ENCODE peak calls at places on chromosomes 2 and 18, in four cellular contexts. W is gastrocnemius medialis, S is right cardiac atrium, N is GM12878. P is an unnamed sample.

GRCh38 chr2:10497797-10498251 is 49.7 kb upstream of the ODC1 start:
- DNase-seq in W (peak; percentile 87), S (peak; percentile 76), N (no peak), P (peak; percentile 98)

GRCh38 chr2:162197095-162197825 is 45.2 kb upstream of the GCG start:
- DNase-seq in W (no peak), S (no peak), N (no peak), P (no peak)

GRCh38 chr2:158786897-158787296 is 8.2 kb upstream of the DAPL1 start:
- DNase-seq in W (no peak), S (no peak), N (no peak), P (no peak)

GRCh38 chr2:236160366-236161081 is 7.7 kb downstream of the GBX2 start:
- DNase-seq in W (no peak), S (peak; percentile 46), N (no peak), P (no peak)

GRCh38 chr18:28494151-28494550 is 317.2 kb upstream of the CDH2 start:
- DNase-seq in W (no peak), S (no peak), N (no peak), P (no peak)

GRCh38 chr2:230668939-230669303 is 43.7 kb upstream of the CAB39 start:
- DNase-seq in W (no peak), S (no peak), N (peak; percentile 65), P (no peak)

GRCh38 chr2:147554708-147555107 is 290.1 kb upstream of the ACVR2A start:
- DNase-seq in W (peak; percentile 51), S (peak; percentile 67), N (no peak), P (no peak)

GRCh38 chr2:434625-435024 is 146.7 kb upstream of the ALKAL2 start:
- DNase-seq in W (no peak), S (no peak), N (no peak), P (no peak)

GRCh38 chr2:237904806-237905599 is 45.6 kb downstream of the RAMP1 start:
- DNase-seq in W (peak; percentile 81), S (peak; percentile 86), N (peak; percentile 53), P (peak; percentile 78)

GRCh38 chr18:30743033-30743432 is 299.5 kb downstream of the DSC3 start:
- DNase-seq in W (no peak), S (no peak), N (no peak), P (no peak)

GRCh38 chr2:225002656-225003045 is 39.6 kb downstream of the DOCK10 start:
- DNase-seq in W (no peak), S (no peak), N (peak; percentile 63), P (peak; percentile 55)

GRCh38 chr2:20225294-20226151 is 593 bp upstream of the SDC1 start:
- DNase-seq in W (peak; percentile 12), S (no peak), N (no peak), P (peak; percentile 91)

GRCh38 chr2:44535376-44535775 is 173.6 kb downstream of the CAMKMT start:
- DNase-seq in W (no peak), S (no peak), N (no peak), P (no peak)

GRCh38 chr2:64463784-64464183 is 9.8 kb downstream of the LGALSL start:
- DNase-seq in W (no peak), S (no peak), N (no peak), P (peak; percentile 34)

GRCh38 chr2:25467743-25468142 is 126.0 kb upstream of the DNMT3A start:
- DNase-seq in W (no peak), S (no peak), N (no peak), P (no peak)

GRCh38 chr18:32851936-32852335 is 79.1 kb upstream of the KLHL14 start:
- DNase-seq in W (no peak), S (no peak), N (no peak), P (no peak)

GRCh38 chr2:64840419-64840818 is 148.8 kb upstream of the SLC1A4 start:
- DNase-seq in W (no peak), S (no peak), N (no peak), P (no peak)

GRCh38 chr18:8667846-8668245 is 37.5 kb upstream of the MTCL1 start:
- DNase-seq in W (no peak), S (no peak), N (no peak), P (no peak)

GRCh38 chr2:169528271-169528701 is 18.8 kb downstream of the KLHL41 start:
- DNase-seq in W (peak; percentile 66), S (peak; percentile 69), N (peak; percentile 45), P (peak; percentile 55)

GRCh38 chr2:40820319-40820718 is 368.4 kb upstream of the SLC8A1 start:
- DNase-seq in W (no peak), S (no peak), N (no peak), P (no peak)

GRCh38 chr2:107681946-107682345 is 144.7 kb upstream of the RGPD4 start:
- DNase-seq in W (no peak), S (no peak), N (no peak), P (peak; percentile 92)

GRCh38 chr2:200266406-200266805 is 40.1 kb upstream of the SPATS2L start:
- DNase-seq in W (no peak), S (no peak), N (no peak), P (no peak)
- H3K27me3 ChIP-seq in W (no peaks in the 10 kb centered on the region), S (no peaks in the 10 kb centered on the region), N (no peaks in the 10 kb centered on the region), P (no peaks in the 10 kb centered on the region)

GRCh38 chr2:62200868-62201267 is 5.0 kb downstream of the B3GNT2 start:
- DNase-seq in W (no peak), S (no peak), N (no peak), P (no peak)

GRCh38 chr2:62203459-62203858 is 7.5 kb downstream of the B3GNT2 start:
- DNase-seq in W (no peak), S (no peak), N (no peak), P (no peak)

GRCh38 chr2:62201307-62201706 is 5.4 kb downstream of the B3GNT2 start:
- DNase-seq in W (no peak), S (no peak), N (no peak), P (no peak)

GRCh38 chr2:62202019-62202722 is 6.3 kb downstream of the B3GNT2 start:
- DNase-seq in W (no peak), S (no peak), N (no peak), P (no peak)

DNA sequence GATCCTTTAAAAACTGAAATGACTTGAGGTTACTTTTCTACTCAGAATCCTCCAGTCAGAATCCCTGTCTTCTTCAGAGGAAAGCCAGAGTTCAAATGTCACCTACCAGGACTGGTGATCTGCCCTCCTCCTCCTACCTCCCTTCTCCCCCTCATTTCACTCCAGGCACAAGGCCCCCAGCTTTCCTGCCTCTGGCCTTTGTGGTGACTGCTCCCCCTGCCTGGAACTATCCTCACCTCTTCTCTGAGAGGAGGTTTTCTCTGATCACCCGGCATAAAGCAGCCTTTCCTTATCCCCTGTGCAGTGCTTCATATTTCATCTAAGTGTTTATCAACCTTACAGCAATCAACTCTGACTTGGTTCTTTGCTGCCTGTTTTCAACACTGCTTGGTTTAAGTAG is 6.8 kb downstream of the B3GNT2 start:
- DNase-seq in W (no peak), S (no peak), N (no peak), P (no peak)
- H3K4me1 ChIP-seq in W (peaks cover 15% of the 10 kb centered on the region), S (peaks cover 16% of the 10 kb centered on the region), N (peaks cover 26% of the 10 kb centered on the region), P (no peaks in the 10 kb centered on the region)

DNA sequence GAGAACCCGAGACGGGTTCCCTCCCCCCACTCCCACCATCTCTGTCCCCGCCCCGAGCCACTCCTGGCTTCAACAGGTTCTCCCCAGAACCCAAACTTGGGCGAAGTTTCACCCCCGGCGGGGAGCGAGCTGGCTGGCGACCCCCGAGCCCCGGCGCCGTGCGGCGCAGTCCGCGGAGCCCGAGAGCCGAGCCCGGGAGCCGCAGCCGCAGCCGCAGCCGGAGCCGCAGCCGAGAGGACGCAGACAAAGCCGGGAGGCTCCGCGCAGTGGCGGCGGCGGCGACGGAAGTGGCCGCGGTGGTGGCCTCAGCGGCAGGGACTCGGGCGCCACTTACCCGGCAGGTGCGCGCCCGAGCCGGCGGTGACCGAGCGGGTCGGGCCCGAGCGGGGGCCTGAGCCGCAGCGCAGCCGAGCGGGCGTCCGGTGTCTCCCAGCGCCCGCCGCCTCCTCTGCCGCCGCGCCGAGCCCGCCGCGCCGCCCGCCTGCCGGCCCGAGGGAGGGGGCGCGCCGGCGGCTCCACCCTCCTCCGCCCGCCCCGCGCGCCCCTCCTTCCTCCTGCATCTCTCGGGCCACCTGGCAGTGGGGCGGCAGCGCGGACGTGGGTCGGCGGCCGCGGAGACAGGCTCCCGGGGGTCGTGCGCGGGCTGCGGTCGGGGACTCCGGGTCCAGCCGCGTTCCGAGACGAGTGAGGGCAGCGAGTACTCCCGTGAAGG is at the start of gene ECEL1:
- DNase-seq in W (no peak), S (peak; percentile 50), N (no peak), P (no peak)
- H3K27me3 ChIP-seq in W (peaks cover 41% of the 10 kb centered on the region), S (no peaks in the 10 kb centered on the region), N (peaks cover 16% of the 10 kb centered on the region), P (peaks cover 18% of the 10 kb centered on the region)

GRCh38 chr2:97968228-97968627 is 27.5 kb downstream of the TMEM131 start:
- DNase-seq in W (no peak), S (no peak), N (no peak), P (no peak)
- H3K4me1 ChIP-seq in W (peaks cover 61% of the 10 kb centered on the region), S (peaks cover 21% of the 10 kb centered on the region), N (peaks cover 30% of the 10 kb centered on the region), P (no peaks in the 10 kb centered on the region)

GRCh38 chr2:170816499-170817246 is at the start of gene GAD1:
- DNase-seq in W (peak; percentile 32), S (peak; percentile 85), N (no peak), P (peak; percentile 84)

GRCh38 chr2:170814551-170815245 is 2.0 kb upstream of the GAD1 start:
- DNase-seq in W (no peak), S (no peak), N (no peak), P (no peak)

GRCh38 chr2:170817247-170817998 is 736 bp downstream of the GAD1 start:
- DNase-seq in W (no peak), S (no peak), N (no peak), P (peak; percentile 52)

GRCh38 chr2:170815311-170815710 is 1.4 kb upstream of the GAD1 start:
- DNase-seq in W (no peak), S (no peak), N (no peak), P (no peak)

DNA sequence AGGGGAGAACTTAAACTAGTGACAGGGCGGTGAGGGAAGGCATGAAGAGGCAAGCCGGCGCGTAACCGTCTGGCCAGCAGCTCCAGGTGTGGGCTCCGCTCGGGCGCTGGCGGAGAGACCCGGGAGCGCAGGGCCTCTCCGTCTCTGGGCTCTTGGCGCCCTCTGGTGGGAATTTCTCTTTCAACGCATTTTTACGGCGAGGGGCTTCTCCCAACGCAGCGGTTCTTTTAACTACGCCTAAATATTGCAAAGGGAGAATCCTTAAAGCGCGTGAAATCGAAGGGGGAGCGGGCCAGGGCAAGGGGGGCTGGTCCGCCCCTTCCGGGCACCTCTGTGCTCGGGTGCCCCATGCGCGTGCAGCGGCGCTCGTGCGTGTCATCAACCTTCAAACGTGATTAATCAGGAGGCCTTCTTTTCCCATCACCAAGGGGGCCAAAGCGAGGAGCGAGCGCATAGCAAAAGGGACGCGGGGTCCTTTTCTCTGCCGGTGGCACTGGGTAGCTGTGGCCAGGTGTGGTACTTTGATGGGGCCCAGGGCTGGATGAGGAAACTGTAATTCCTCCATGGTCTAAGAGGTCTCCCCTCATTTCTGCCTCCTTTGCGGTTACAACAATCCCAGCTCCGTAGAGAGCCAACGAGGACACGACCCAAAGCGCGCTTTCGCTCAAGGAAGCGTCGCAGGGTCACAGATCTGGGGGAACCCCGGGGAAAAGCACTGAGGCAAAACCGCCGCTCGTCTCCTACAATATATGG is 765 bp upstream of the GAD1 start:
- DNase-seq in W (no peak), S (peak; percentile 75), N (no peak), P (peak; percentile 73)
- H3K27me3 ChIP-seq in W (peaks cover 82% of the 10 kb centered on the region), S (no peaks in the 10 kb centered on the region), N (peaks cover 5% of the 10 kb centered on the region), P (no peaks in the 10 kb centered on the region)

GRCh38 chr18:46061387-46061786 is 10.7 kb downstream of the PSTPIP2 start:
- DNase-seq in W (no peak), S (no peak), N (no peak), P (no peak)
- H3K4me1 ChIP-seq in W (peaks cover 4% of the 10 kb centered on the region), S (no peaks in the 10 kb centered on the region), N (peaks cover 2% of the 10 kb centered on the region), P (no peaks in the 10 kb centered on the region)

DNA sequence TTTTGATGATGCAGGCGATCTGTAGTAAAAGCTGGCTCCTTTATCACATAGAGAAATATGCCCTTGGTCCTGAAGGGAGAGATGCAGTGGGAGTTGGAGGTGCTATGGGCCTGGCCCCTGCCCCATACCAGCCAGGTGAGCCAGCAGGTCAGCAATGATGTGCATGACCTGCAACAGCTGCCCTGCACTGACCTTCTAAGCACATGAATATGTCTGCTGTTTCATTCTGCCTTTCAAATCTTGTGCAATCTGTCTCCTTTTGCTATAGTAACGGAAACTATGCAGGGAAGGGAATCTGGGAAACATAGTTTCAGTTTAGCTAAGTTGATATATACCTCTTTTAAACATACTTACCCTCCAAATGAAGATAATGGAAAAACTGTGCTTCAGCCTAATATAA is 235.2 kb downstream of the TDRD15 start:
- DNase-seq in W (no peak), S (no peak), N (no peak), P (no peak)
- H3K27me3 ChIP-seq in W (no peaks in the 10 kb centered on the region), S (no peaks in the 10 kb centered on the region), N (no peaks in the 10 kb centered on the region), P (no peaks in the 10 kb centered on the region)